ENCODE peak calls at places on chromosomes 4 and X, in nine cellular contexts. J, Y, R, F, U, M, N, I and K are unnamed samples.

GRCh38 chr4:114782842-114783595 is 184.4 kb downstream of the UGT8 start:
- DNase-seq in J (no peak), Y (no peak), R (no peak), F (no peak), U (no peak), M (no peak), N (no peak), I (peak; percentile 54), K (no peak)

GRCh38 chr4:155008389-155008788 is 200.0 kb upstream of the NPY2R start:
- DNase-seq in J (no peak), Y (no peak), R (no peak), F (no peak), U (no peak), M (no peak), N (no peak), I (no peak), K (no peak)

GRCh38 chrX:152403515-152403914 is 47.6 kb downstream of the GABRA3 start:
- DNase-seq in J (no peak), Y (no peak), R (no peak), F (no peak), U (no peak), M (no peak), N (no peak), I (no peak), K (no peak)

GRCh38 chrX:38233891-38234807 is 13.5 kb upstream of the SRPX start:
- DNase-seq in J (no peak), Y (no peak), R (no peak), F (no peak), U (no peak), M (no peak), N (no peak), I (peak; percentile 2), K (no peak)

GRCh38 chr4:673349-674091 is 556 bp downstream of the ATP5ME start:
- DNase-seq in J (peak; percentile 51), Y (no peak), R (no peak), F (peak; percentile 67), U (no peak), M (no peak), N (no peak), I (peak; percentile 44), K (no peak)

GRCh38 chr4:141158219-141158618 is 24.9 kb upstream of the RNF150 start:
- DNase-seq in J (peak; percentile 20), Y (no peak), R (no peak), F (no peak), U (no peak), M (no peak), N (no peak), I (peak; percentile 64), K (no peak)

GRCh38 chrX:104351173-104351769 is 96.5 kb upstream of the ESX1 start:
- DNase-seq in J (no peak), Y (no peak), R (no peak), F (no peak), U (no peak), M (no peak), N (no peak), I (no peak), K (no peak)

GRCh38 chr4:54433686-54434085 is 204.6 kb downstream of the PDGFRA start:
- DNase-seq in J (peak; percentile 23), Y (no peak), R (no peak), F (no peak), U (peak; percentile 3), M (no peak), N (no peak), I (peak; percentile 72), K (no peak)

GRCh38 chrX:152025656-152026440 is 51.4 kb upstream of the GABRE start:
- DNase-seq in J (no peak), Y (no peak), R (no peak), F (no peak), U (no peak), M (no peak), N (no peak), I (no peak), K (no peak)

GRCh38 chr4:47213971-47214370 is 182.6 kb downstream of the GABRB1 start:
- DNase-seq in J (no peak), Y (no peak), R (no peak), F (no peak), U (no peak), M (no peak), N (no peak), I (no peak), K (no peak)

GRCh38 chrX:84893897-84894296 is 109.8 kb upstream of the APOOL start:
- DNase-seq in J (no peak), Y (no peak), R (no peak), F (no peak), U (no peak), M (no peak), N (no peak), I (no peak), K (no peak)